ENCODE peak calls at places on chromosomes 16 and 17, in ten cellular contexts. One of them, this sample, is unnamed.

GRCh38 chr16:48491517-48491916 is 106.3 kb upstream of the SIAH1 start:
- DNase-seq in K562: no peak
- DNase-seq in fibroblast of lung: peak
- DNase-seq in MM.1S: no peak
- DNase-seq in IMR-90: peak
- DNase-seq in PC-3: no peak
- DNase-seq in neural progenitor cell: no peak
- DNase-seq in H9: no peak
- DNase-seq in GM23338: no peak
- DNase-seq in HepG2: no peak
- DNase-seq in this sample: peak

GRCh38 chr16:15493416-15494181 is 59.2 kb downstream of the BMERB1 start:
- DNase-seq in K562: no peak
- DNase-seq in fibroblast of lung: peak
- DNase-seq in MM.1S: no peak
- DNase-seq in IMR-90: peak
- DNase-seq in PC-3: no peak
- DNase-seq in neural progenitor cell: no peak
- DNase-seq in H9: no peak
- DNase-seq in GM23338: no peak
- DNase-seq in HepG2: no peak
- DNase-seq in this sample: peak

GRCh38 chr17:80002242-80002641 is 33.4 kb downstream of the TBC1D16 start:
- DNase-seq in K562: no peak
- DNase-seq in fibroblast of lung: no peak
- DNase-seq in MM.1S: no peak
- DNase-seq in IMR-90: no peak
- DNase-seq in PC-3: no peak
- DNase-seq in neural progenitor cell: no peak
- DNase-seq in H9: no peak
- DNase-seq in GM23338: no peak
- DNase-seq in HepG2: no peak
- DNase-seq in this sample: no peak

GRCh38 chr16:83742520-83742919 is 65.3 kb upstream of the HSBP1 start:
- DNase-seq in K562: no peak
- DNase-seq in fibroblast of lung: no peak
- DNase-seq in MM.1S: no peak
- DNase-seq in IMR-90: no peak
- DNase-seq in PC-3: no peak
- DNase-seq in neural progenitor cell: no peak
- DNase-seq in H9: no peak
- DNase-seq in GM23338: no peak
- DNase-seq in HepG2: no peak
- DNase-seq in this sample: no peak

GRCh38 chr17:1060991-1061390 is 64.1 kb downstream of the TIMM22 start:
- DNase-seq in K562: peak
- DNase-seq in fibroblast of lung: peak
- DNase-seq in MM.1S: peak
- DNase-seq in IMR-90: peak
- DNase-seq in PC-3: peak
- DNase-seq in neural progenitor cell: no peak
- DNase-seq in H9: no peak
- DNase-seq in GM23338: no peak
- DNase-seq in HepG2: no peak
- DNase-seq in this sample: peak

GRCh38 chr17:44997733-44998520 is 29.8 kb upstream of the C1QL1 start:
- DNase-seq in K562: no peak
- DNase-seq in fibroblast of lung: no peak
- DNase-seq in MM.1S: no peak
- DNase-seq in IMR-90: peak
- DNase-seq in PC-3: no peak
- DNase-seq in neural progenitor cell: no peak
- DNase-seq in H9: no peak
- DNase-seq in GM23338: no peak
- DNase-seq in HepG2: no peak
- DNase-seq in this sample: peak

GRCh38 chr17:65544658-65545057 is 16.8 kb downstream of the AXIN2 start:
- DNase-seq in K562: no peak
- DNase-seq in fibroblast of lung: no peak
- DNase-seq in MM.1S: no peak
- DNase-seq in IMR-90: no peak
- DNase-seq in PC-3: no peak
- DNase-seq in neural progenitor cell: no peak
- DNase-seq in H9: no peak
- DNase-seq in GM23338: no peak
- DNase-seq in HepG2: no peak
- DNase-seq in this sample: no peak

GRCh38 chr16:84830765-84831384 is 11.1 kb downstream of the CRISPLD2 start:
- DNase-seq in K562: no peak
- DNase-seq in fibroblast of lung: no peak
- DNase-seq in MM.1S: no peak
- DNase-seq in IMR-90: no peak
- DNase-seq in PC-3: no peak
- DNase-seq in neural progenitor cell: no peak
- DNase-seq in H9: no peak
- DNase-seq in GM23338: no peak
- DNase-seq in HepG2: no peak
- DNase-seq in this sample: no peak

GRCh38 chr17:65099941-65100315 is 37.2 kb upstream of the RGS9 start:
- DNase-seq in K562: peak
- DNase-seq in fibroblast of lung: peak
- DNase-seq in MM.1S: peak
- DNase-seq in IMR-90: peak
- DNase-seq in PC-3: peak
- DNase-seq in neural progenitor cell: no peak
- DNase-seq in H9: peak
- DNase-seq in GM23338: peak
- DNase-seq in HepG2: peak
- DNase-seq in this sample: peak

GRCh38 chr17:3682033-3682432 is 13.4 kb downstream of the EMC6 start:
- DNase-seq in K562: no peak
- DNase-seq in fibroblast of lung: no peak
- DNase-seq in MM.1S: no peak
- DNase-seq in IMR-90: no peak
- DNase-seq in PC-3: no peak
- DNase-seq in neural progenitor cell: no peak
- DNase-seq in H9: peak
- DNase-seq in GM23338: no peak
- DNase-seq in HepG2: no peak
- DNase-seq in this sample: no peak

DNA sequence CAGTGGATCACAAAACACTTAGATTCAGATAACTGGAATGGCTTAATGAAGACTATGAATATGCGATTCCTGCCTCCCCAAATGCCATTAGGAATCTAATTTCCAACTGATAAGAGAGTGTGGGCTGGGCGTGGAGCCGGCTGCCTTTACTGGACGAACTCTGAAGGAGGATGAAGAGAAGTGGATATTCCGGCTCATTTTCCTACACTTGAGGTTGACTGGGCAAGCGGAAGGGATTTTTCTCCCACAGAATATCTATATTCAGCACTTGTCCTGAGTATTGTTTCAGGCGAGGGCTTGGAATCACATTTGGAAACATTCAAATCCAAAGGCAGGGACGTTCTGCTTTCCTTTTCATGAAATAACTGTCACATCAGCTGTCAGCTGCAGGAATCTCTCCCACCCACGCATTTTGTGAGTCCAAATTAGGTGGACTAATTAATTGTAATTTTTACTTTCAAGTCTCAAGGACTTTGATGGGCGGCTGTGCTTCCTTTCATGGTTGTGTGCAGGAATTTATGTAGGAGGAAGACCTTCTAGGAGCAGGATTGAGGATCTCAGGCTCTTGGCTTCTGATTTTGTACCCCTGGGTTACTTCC is 138.5 kb downstream of the PITPNC1 start:
- DNase-seq in K562: no peak
- DNase-seq in fibroblast of lung: no peak
- DNase-seq in MM.1S: no peak
- DNase-seq in IMR-90: no peak
- DNase-seq in PC-3: no peak
- DNase-seq in neural progenitor cell: no peak
- DNase-seq in H9: peak
- DNase-seq in GM23338: no peak
- DNase-seq in HepG2: no peak
- DNase-seq in this sample: no peak
- H3K4me2 ChIP-seq in K562: no peak
- H3K4me2 ChIP-seq in fibroblast of lung: no peak
- H3K4me2 ChIP-seq in MM.1S: no peak
- H3K4me2 ChIP-seq in IMR-90: no peak
- H3K4me2 ChIP-seq in PC-3: no peak
- H3K4me2 ChIP-seq in neural progenitor cell: no peak
- H3K4me2 ChIP-seq in H9: no peak
- H3K4me2 ChIP-seq in GM23338: peak
- H3K4me2 ChIP-seq in HepG2: no peak
- H3K4me2 ChIP-seq in this sample: no peak

GRCh38 chr17:18978655-18979054 is 25.9 kb downstream of the FAM83G start:
- DNase-seq in K562: no peak
- DNase-seq in fibroblast of lung: no peak
- DNase-seq in MM.1S: no peak
- DNase-seq in IMR-90: no peak
- DNase-seq in PC-3: no peak
- DNase-seq in neural progenitor cell: no peak
- DNase-seq in H9: no peak
- DNase-seq in GM23338: no peak
- DNase-seq in HepG2: no peak
- DNase-seq in this sample: no peak

GRCh38 chr17:18980682-18981384 is 23.7 kb downstream of the FAM83G start:
- DNase-seq in K562: no peak
- DNase-seq in fibroblast of lung: peak
- DNase-seq in MM.1S: no peak
- DNase-seq in IMR-90: peak
- DNase-seq in PC-3: no peak
- DNase-seq in neural progenitor cell: peak
- DNase-seq in H9: no peak
- DNase-seq in GM23338: no peak
- DNase-seq in HepG2: peak
- DNase-seq in this sample: peak

GRCh38 chr17:18981642-18982424 is 22.7 kb downstream of the FAM83G start:
- DNase-seq in K562: peak
- DNase-seq in fibroblast of lung: peak
- DNase-seq in MM.1S: no peak
- DNase-seq in IMR-90: peak
- DNase-seq in PC-3: peak
- DNase-seq in neural progenitor cell: peak
- DNase-seq in H9: no peak
- DNase-seq in GM23338: no peak
- DNase-seq in HepG2: peak
- DNase-seq in this sample: peak

GRCh38 chr17:18984273-18985114 is 20.1 kb downstream of the FAM83G start:
- DNase-seq in K562: no peak
- DNase-seq in fibroblast of lung: no peak
- DNase-seq in MM.1S: no peak
- DNase-seq in IMR-90: no peak
- DNase-seq in PC-3: peak
- DNase-seq in neural progenitor cell: no peak
- DNase-seq in H9: no peak
- DNase-seq in GM23338: no peak
- DNase-seq in HepG2: no peak
- DNase-seq in this sample: no peak

GRCh38 chr17:18981385-18981641 is 23.3 kb downstream of the FAM83G start:
- DNase-seq in K562: no peak
- DNase-seq in fibroblast of lung: no peak
- DNase-seq in MM.1S: no peak
- DNase-seq in IMR-90: no peak
- DNase-seq in PC-3: no peak
- DNase-seq in neural progenitor cell: no peak
- DNase-seq in H9: no peak
- DNase-seq in GM23338: no peak
- DNase-seq in HepG2: no peak
- DNase-seq in this sample: no peak
- H3K4me2 ChIP-seq in K562: no peak
- H3K4me2 ChIP-seq in fibroblast of lung: no peak
- H3K4me2 ChIP-seq in MM.1S: no peak
- H3K4me2 ChIP-seq in IMR-90: no peak
- H3K4me2 ChIP-seq in PC-3: no peak
- H3K4me2 ChIP-seq in neural progenitor cell: peak
- H3K4me2 ChIP-seq in H9: no peak
- H3K4me2 ChIP-seq in GM23338: no peak
- H3K4me2 ChIP-seq in HepG2: peak
- H3K4me2 ChIP-seq in this sample: peak

DNA sequence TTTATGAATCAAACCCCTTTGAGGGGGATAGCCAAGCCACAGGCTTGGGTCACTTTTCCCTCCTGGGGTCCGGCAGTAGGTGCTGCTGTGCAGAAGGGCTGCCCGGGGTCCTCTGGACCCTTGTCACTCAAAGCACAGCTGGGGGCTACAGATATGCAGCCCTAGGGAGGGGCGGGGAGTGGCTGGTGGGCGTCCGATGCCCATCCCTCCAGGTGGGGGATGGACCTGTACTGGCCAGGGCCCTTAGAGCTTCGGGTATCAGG is 598 bp downstream of the VASN start:
- DNase-seq in K562: no peak
- DNase-seq in fibroblast of lung: no peak
- DNase-seq in MM.1S: no peak
- DNase-seq in IMR-90: no peak
- DNase-seq in PC-3: no peak
- DNase-seq in neural progenitor cell: no peak
- DNase-seq in H9: no peak
- DNase-seq in GM23338: no peak
- DNase-seq in HepG2: no peak
- DNase-seq in this sample: no peak
- H3K4me2 ChIP-seq in K562: peak
- H3K4me2 ChIP-seq in fibroblast of lung: peak
- H3K4me2 ChIP-seq in MM.1S: no peak
- H3K4me2 ChIP-seq in IMR-90: peak
- H3K4me2 ChIP-seq in PC-3: peak
- H3K4me2 ChIP-seq in neural progenitor cell: peak
- H3K4me2 ChIP-seq in H9: peak
- H3K4me2 ChIP-seq in GM23338: peak
- H3K4me2 ChIP-seq in HepG2: peak
- H3K4me2 ChIP-seq in this sample: peak

DNA sequence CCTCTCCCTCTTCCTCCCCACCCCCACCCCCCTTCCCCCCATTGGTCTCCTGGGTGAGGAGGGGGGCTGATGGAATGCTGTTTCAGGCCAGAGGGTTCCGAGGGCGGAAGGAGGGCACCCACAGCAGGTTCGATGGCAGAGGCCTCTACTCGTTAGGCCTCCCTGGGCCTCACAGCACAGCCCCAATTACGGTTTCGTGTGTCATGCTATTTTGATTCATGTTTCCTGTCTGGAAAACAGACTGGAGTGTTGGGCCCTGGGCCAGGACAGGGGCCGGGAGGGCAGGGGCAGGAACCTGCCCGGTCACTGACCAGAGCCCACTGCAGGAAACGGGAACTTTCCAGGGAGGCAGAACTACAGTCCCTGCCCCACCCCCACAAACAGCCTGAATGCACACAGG is 138.2 kb downstream of the C16orf95 start:
- DNase-seq in K562: no peak
- DNase-seq in fibroblast of lung: peak
- DNase-seq in MM.1S: no peak
- DNase-seq in IMR-90: peak
- DNase-seq in PC-3: peak
- DNase-seq in neural progenitor cell: no peak
- DNase-seq in H9: peak
- DNase-seq in GM23338: peak
- DNase-seq in HepG2: no peak
- DNase-seq in this sample: peak
- H3K4me2 ChIP-seq in K562: no peak
- H3K4me2 ChIP-seq in fibroblast of lung: no peak
- H3K4me2 ChIP-seq in MM.1S: no peak
- H3K4me2 ChIP-seq in IMR-90: no peak
- H3K4me2 ChIP-seq in PC-3: peak
- H3K4me2 ChIP-seq in neural progenitor cell: no peak
- H3K4me2 ChIP-seq in H9: peak
- H3K4me2 ChIP-seq in GM23338: peak
- H3K4me2 ChIP-seq in HepG2: no peak
- H3K4me2 ChIP-seq in this sample: no peak

GRCh38 chr16:11683140-11683539 is 14.9 kb downstream of the SNN start:
- DNase-seq in K562: no peak
- DNase-seq in fibroblast of lung: no peak
- DNase-seq in MM.1S: no peak
- DNase-seq in IMR-90: no peak
- DNase-seq in PC-3: no peak
- DNase-seq in neural progenitor cell: no peak
- DNase-seq in H9: no peak
- DNase-seq in GM23338: no peak
- DNase-seq in HepG2: no peak
- DNase-seq in this sample: no peak
- H3K4me2 ChIP-seq in K562: no peak
- H3K4me2 ChIP-seq in fibroblast of lung: no peak
- H3K4me2 ChIP-seq in MM.1S: peak
- H3K4me2 ChIP-seq in IMR-90: no peak
- H3K4me2 ChIP-seq in PC-3: no peak
- H3K4me2 ChIP-seq in neural progenitor cell: no peak
- H3K4me2 ChIP-seq in H9: no peak
- H3K4me2 ChIP-seq in GM23338: no peak
- H3K4me2 ChIP-seq in HepG2: no peak
- H3K4me2 ChIP-seq in this sample: peak

This sample was measured in GM23248.